ENCODE peak calls at places on chromosomes 16 and 17, in nine cellular contexts. D is CD8-positive, alpha-beta T cell; Q is fibroblast of lung; V is keratinocyte; E is MM.1S; I is testis; Y is gastrocnemius medialis; M is lung; L is IMR-90. B is an unnamed sample.

GRCh38 chr16:59591480-59591879 is 857.4 kb upstream of the GOT2 start:
- DNase-seq in D (no peak), Q (peak; percentile 35), V (no peak), E (no peak), I (no peak), Y (no peak), M (no peak), L (peak; percentile 19), B (no peak)

GRCh38 chr16:53967172-53967571 is 263.2 kb downstream of the FTO start:
- DNase-seq in D (no peak), Q (no peak), V (no peak), E (no peak), I (no peak), Y (peak; percentile 72), M (no peak), L (no peak), B (no peak)

GRCh38 chr16:22648941-22649340 is 138.2 kb downstream of the NPIPB5 start:
- DNase-seq in D (no peak), Q (no peak), V (no peak), E (no peak), I (no peak), Y (no peak), M (no peak), L (no peak), B (no peak)

GRCh38 chr16:58499615-58500328 is at the start of gene NDRG4:
- DNase-seq in D (peak; percentile 21), Q (peak; percentile 93), V (no peak), E (no peak), I (peak; percentile 71), Y (no peak), M (no peak), L (peak; percentile 87), B (peak; percentile 70)

GRCh38 chr17:82898976-82899514 is 59.2 kb upstream of the ZNF750 start:
- DNase-seq in D (no peak), Q (no peak), V (no peak), E (no peak), I (no peak), Y (no peak), M (no peak), L (no peak), B (no peak)

GRCh38 chr17:72576289-72576759 is 455.5 kb downstream of the SOX9 start:
- DNase-seq in D (no peak), Q (no peak), V (no peak), E (no peak), I (no peak), Y (no peak), M (no peak), L (no peak), B (no peak)

GRCh38 chr17:44108440-44109311 is 14.8 kb downstream of the HDAC5 start:
- DNase-seq in D (no peak), Q (peak; percentile 97), V (no peak), E (no peak), I (peak; percentile 91), Y (peak; percentile 88), M (peak; percentile 47), L (peak; percentile 98), B (peak; percentile 86)

GRCh38 chr16:53872248-53873221 is 168.6 kb downstream of the FTO start:
- DNase-seq in D (no peak), Q (peak; percentile 95), V (no peak), E (no peak), I (no peak), Y (no peak), M (no peak), L (peak; percentile 93), B (no peak)

GRCh38 chr17:80034977-80035686 is 540 bp downstream of the TBC1D16 start:
- DNase-seq in D (peak; percentile 64), Q (peak; percentile 43), V (no peak), E (no peak), I (no peak), Y (no peak), M (no peak), L (peak; percentile 43), B (no peak)

GRCh38 chr17:79483122-79483521 is 127.7 kb downstream of the RBFOX3 start:
- DNase-seq in D (no peak), Q (no peak), V (no peak), E (no peak), I (no peak), Y (no peak), M (no peak), L (no peak), B (no peak)

GRCh38 chr16:8594149-8594666 is 3.9 kb upstream of the TMEM114 start:
- DNase-seq in D (no peak), Q (no peak), V (peak; percentile 35), E (no peak), I (no peak), Y (no peak), M (no peak), L (no peak), B (no peak)

GRCh38 chr17:18261146-18261515 is 669 bp downstream of the MIEF2 start:
- DNase-seq in D (no peak), Q (peak; percentile 56), V (no peak), E (peak; percentile 57), I (peak; percentile 51), Y (peak; percentile 97), M (peak; percentile 83), L (peak; percentile 44), B (peak; percentile 34)

GRCh38 chr16:64687089-64687488 is 434.8 kb downstream of the CDH11 start:
- DNase-seq in D (no peak), Q (no peak), V (no peak), E (no peak), I (no peak), Y (no peak), M (no peak), L (no peak), B (no peak)

GRCh38 chr16:31458073-31458834 is 1.0 kb upstream of the ARMC5 start:
- DNase-seq in D (peak; percentile 80), Q (peak; percentile 60), V (no peak), E (peak; percentile 81), I (peak; percentile 51), Y (peak; percentile 75), M (peak; percentile 63), L (peak; percentile 45), B (peak; percentile 46)

GRCh38 chr17:37813753-37814152 is 68.9 kb upstream of the HNF1B start:
- DNase-seq in D (no peak), Q (peak; percentile 100), V (no peak), E (no peak), I (no peak), Y (no peak), M (no peak), L (peak; percentile 100), B (no peak)

GRCh38 chr17:49621420-49621819 is 45.7 kb downstream of the NXPH3 start:
- DNase-seq in D (no peak), Q (no peak), V (no peak), E (no peak), I (no peak), Y (no peak), M (no peak), L (no peak), B (no peak)
- H3K27ac ChIP-seq in D (no peak overlapping the region), Q (no peak overlapping the region), V (no peak overlapping the region), E (no peak overlapping the region), I (no peak overlapping the region), Y (peak overlapping the region; percentile 55), M (no peak overlapping the region), L (no peak overlapping the region), B (no peak overlapping the region)

GRCh38 chr17:74573169-74573568 is 5.9 kb upstream of the CD300H start:
- DNase-seq in D (no peak), Q (no peak), V (no peak), E (no peak), I (no peak), Y (no peak), M (no peak), L (no peak), B (no peak)
- TF ChIP-seq CTCF in D (no peak), Q (no peak), V (peak; percentile 3), E (no peak), I (no peak), Y (no peak), M (no peak), L (no peak), B (peak; percentile 33)

GRCh38 chr17:8496081-8496480 is 60.4 kb downstream of the NDEL1 start:
- DNase-seq in D (no peak), Q (no peak), V (no peak), E (no peak), I (no peak), Y (no peak), M (no peak), L (no peak), B (no peak)

GRCh38 chr17:8494506-8495111 is 58.9 kb downstream of the NDEL1 start:
- DNase-seq in D (no peak), Q (no peak), V (no peak), E (no peak), I (peak; percentile 11), Y (no peak), M (no peak), L (no peak), B (no peak)

GRCh38 chr17:8490256-8491023 is 54.8 kb downstream of the NDEL1 start:
- DNase-seq in D (no peak), Q (no peak), V (no peak), E (no peak), I (no peak), Y (no peak), M (no peak), L (no peak), B (no peak)

GRCh38 chr17:8492121-8492520 is 56.4 kb downstream of the NDEL1 start:
- DNase-seq in D (no peak), Q (no peak), V (no peak), E (no peak), I (no peak), Y (no peak), M (no peak), L (no peak), B (no peak)

GRCh38 chr17:8494021-8494420 is 58.3 kb downstream of the NDEL1 start:
- DNase-seq in D (no peak), Q (no peak), V (no peak), E (no peak), I (peak; percentile 4), Y (no peak), M (no peak), L (no peak), B (no peak)
- H3K36me3 ChIP-seq in D (no peaks in the 10 kb centered on the region), Q (peaks cover 9% of the 10 kb centered on the region), V (peaks cover 12% of the 10 kb centered on the region), E (no peaks in the 10 kb centered on the region), I (no peaks in the 10 kb centered on the region), Y (peaks cover 29% of the 10 kb centered on the region), M (peaks cover 13% of the 10 kb centered on the region), L (peaks cover 57% of the 10 kb centered on the region), B (peaks cover 94% of the 10 kb centered on the region)

GRCh38 chr17:46733837-46734516 is 84.5 kb downstream of the WNT3 start:
- DNase-seq in D (no peak), Q (peak; percentile 76), V (no peak), E (no peak), I (no peak), Y (no peak), M (no peak), L (peak; percentile 69), B (no peak)

GRCh38 chr17:46738544-46738943 is 79.9 kb downstream of the WNT3 start:
- DNase-seq in D (no peak), Q (peak; percentile 47), V (no peak), E (no peak), I (no peak), Y (no peak), M (no peak), L (peak; percentile 42), B (no peak)

GRCh38 chr17:46732754-46733398 is 85.6 kb downstream of the WNT3 start:
- DNase-seq in D (no peak), Q (no peak), V (no peak), E (no peak), I (no peak), Y (no peak), M (no peak), L (no peak), B (no peak)

GRCh38 chr17:46737331-46737730 is 81.2 kb downstream of the WNT3 start:
- DNase-seq in D (no peak), Q (no peak), V (no peak), E (no peak), I (no peak), Y (no peak), M (no peak), L (no peak), B (no peak)

GRCh38 chr17:46736100-46736499 is 82.4 kb downstream of the WNT3 start:
- DNase-seq in D (no peak), Q (no peak), V (no peak), E (no peak), I (no peak), Y (no peak), M (no peak), L (no peak), B (peak; percentile 29)
- H3K27ac ChIP-seq in D (no peak overlapping the region), Q (no peak overlapping the region), V (no peak overlapping the region), E (no peak overlapping the region), I (no peak overlapping the region), Y (no peak overlapping the region), M (no peak overlapping the region), L (no peak overlapping the region), B (no peak overlapping the region)